ENCODE peak calls at places on chromosome 2, in six cellular contexts. H is stimulated activated CD4-positive, alpha-beta T cell treated with anti-CD3 and anti-CD28 coated beads, Interleukin-12 subunit alpha, Interleukin-12 subunit beta, amount 100 ng/mL, for 24 hours; L is effector memory CD8-positive, alpha-beta T cell; O is activated CD4-positive, alpha-beta T cell treated with anti-CD3 and anti-CD28 coated beads, Interleukin-2, amount 10 ng/mL, durations not matched to agents 7 days and 5 days; C is COLO829; S is COR-L47. Z is an unnamed sample.
A peak's percentile ranks its signal among the peaks of the same experiment; 100 is the strongest.

GRCh38 chr2:239157766-239158165 is 243.1 kb downstream of the HDAC4 start:
- DNase-seq in S (no peak), L (no peak), C (no peak), O (no peak), H (no peak), Z (no peak)

GRCh38 chr2:30259071-30259470 is 27.7 kb downstream of the LBH start:
- DNase-seq in O (no peak), C (no peak), S (no peak), H (no peak), L (no peak), Z (no peak)

GRCh38 chr2:217887841-217888665 is 114.7 kb downstream of the TNS1 start:
- DNase-seq in L (no peak), C (no peak), S (no peak), H (no peak), O (no peak), Z (peak; percentile 88)

GRCh38 chr2:134027980-134028379 is 225.9 kb upstream of the MGAT5 start:
- DNase-seq in C (no peak), H (no peak), S (no peak), L (no peak), O (no peak), Z (no peak)

GRCh38 chr2:83594261-83594660 is 864.8 kb downstream of the SUCLG1 start:
- DNase-seq in C (no peak), H (no peak), S (no peak), O (no peak), L (no peak), Z (no peak)

GRCh38 chr2:231557571-231558217 is 27.4 kb upstream of the NMUR1 start:
- DNase-seq in L (peak; percentile 69), C (peak; percentile 73), H (no peak), O (peak; percentile 79), S (no peak), Z (peak; percentile 82)

GRCh38 chr2:159351977-159352376 is 65.5 kb upstream of the WDSUB1 start:
- DNase-seq in S (no peak), C (no peak), O (no peak), L (no peak), H (no peak), Z (no peak)

GRCh38 chr2:30584116-30584515 is 137.1 kb downstream of the LCLAT1 start:
- DNase-seq in L (no peak), C (no peak), O (no peak), S (no peak), H (no peak), Z (no peak)

GRCh38 chr2:99858951-99859596 is 283.3 kb downstream of the AFF3 start:
- DNase-seq in C (no peak), H (no peak), S (no peak), L (no peak), O (no peak), Z (no peak)

GRCh38 chr2:125312342-125312741 is 1287.3 kb downstream of the CNTNAP5 start:
- DNase-seq in L (no peak), O (no peak), C (no peak), S (no peak), H (no peak), Z (no peak)

GRCh38 chr2:8309131-8309530 is 372.7 kb upstream of the ID2 start:
- DNase-seq in H (no peak), S (no peak), O (no peak), L (no peak), C (no peak), Z (no peak)